ENCODE peak calls at places on chromosomes 1 and 21, in six cellular contexts. L is naive thymus-derived CD8-positive, alpha-beta T cell; E is stimulated activated CD4-positive, alpha-beta T cell treated with anti-CD3 and anti-CD28 coated beads, Interleukin-4, amount 100 ng/mL, for 24 hours; W is effector memory CD8-positive, alpha-beta T cell; I is left colon; T is AG10803. K is an unnamed sample.
A peak's percentile ranks its signal among the peaks of the same experiment; 100 is the strongest.

GRCh38 chr1:207389728-207390464 is 64.2 kb upstream of the CR2 start:
- DNase-seq in L (no peak), E (peak; percentile 28), W (no peak), I (no peak), T (peak; percentile 15), K (no peak)

GRCh38 chr1:201511925-201512539 is 5.1 kb upstream of the CSRP1 start:
- DNase-seq in L (no peak), E (no peak), W (no peak), I (peak; percentile 35), T (no peak), K (no peak)

GRCh38 chr1:14866841-14867626 is 268.5 kb downstream of the KAZN start:
- DNase-seq in L (no peak), E (no peak), W (no peak), I (no peak), T (no peak), K (no peak)

GRCh38 chr1:67126111-67126746 is 8.5 kb downstream of the C1orf141 start:
- DNase-seq in L (no peak), E (no peak), W (no peak), I (no peak), T (no peak), K (no peak)

GRCh38 chr1:227661495-227661894 is 73.6 kb downstream of the JMJD4 start:
- DNase-seq in L (no peak), E (no peak), W (no peak), I (no peak), T (no peak), K (no peak)

GRCh38 chr21:29521872-29522271 is 223.2 kb downstream of the BACH1 start:
- DNase-seq in L (no peak), E (no peak), W (no peak), I (no peak), T (no peak), K (no peak)

GRCh38 chr1:220769205-220769604 is 17.5 kb upstream of the MTARC1 start:
- DNase-seq in L (no peak), E (no peak), W (no peak), I (no peak), T (no peak), K (no peak)

GRCh38 chr1:109782927-109783326 is 19.2 kb upstream of the EPS8L3 start:
- DNase-seq in L (no peak), E (no peak), W (no peak), I (peak; percentile 11), T (no peak), K (no peak)

K was measured in GM03348.